ENCODE peak calls at places on chromosome 2, in nine cellular contexts. G, Z, B, A, S, I, U, M and P are unnamed samples.

GRCh38 chr2:54103454-54104314 is 11.7 kb upstream of the ACYP2 start:
- DNase-seq in G (no peak), Z (no peak), B (no peak), A (no peak), S (no peak), I (peak; percentile 62), U (peak; percentile 56), M (peak; percentile 52), P (no peak)

GRCh38 chr2:149330127-149331022 is at the start of gene LYPD6:
- DNase-seq in G (no peak), Z (no peak), B (peak; percentile 23), A (no peak), S (no peak), I (peak; percentile 80), U (peak; percentile 79), M (peak; percentile 69), P (peak; percentile 74)

GRCh38 chr2:231708050-231708772 is at the start of gene PTMA:
- DNase-seq in G (peak; percentile 100), Z (peak; percentile 97), B (peak; percentile 100), A (peak; percentile 99), S (peak; percentile 100), I (peak; percentile 100), U (peak; percentile 99), M (peak; percentile 100), P (peak; percentile 100)

GRCh38 chr2:109507217-109507616 is 106.5 kb downstream of the SEPTIN10 start:
- DNase-seq in G (no peak), Z (no peak), B (no peak), A (no peak), S (no peak), I (no peak), U (no peak), M (no peak), P (no peak)

GRCh38 chr2:20641123-20641985 is 9.5 kb downstream of the HS1BP3 start:
- DNase-seq in G (no peak), Z (peak; percentile 94), B (peak; percentile 67), A (no peak), S (no peak), I (peak; percentile 66), U (no peak), M (peak; percentile 81), P (no peak)

GRCh38 chr2:239098288-239098970 is 250.5 kb downstream of the TWIST2 start:
- DNase-seq in G (no peak), Z (no peak), B (no peak), A (no peak), S (no peak), I (peak; percentile 87), U (no peak), M (no peak), P (no peak)

GRCh38 chr2:237473474-237474453 is 13.3 kb upstream of the MLPH start:
- DNase-seq in G (no peak), Z (no peak), B (no peak), A (no peak), S (no peak), I (no peak), U (no peak), M (no peak), P (peak; percentile 89)

GRCh38 chr2:151027147-151027546 is 234.5 kb downstream of the RBM43 start:
- DNase-seq in G (no peak), Z (no peak), B (no peak), A (no peak), S (no peak), I (no peak), U (no peak), M (no peak), P (no peak)

GRCh38 chr2:73260338-73260984 is 23.8 kb downstream of the FBXO41 start:
- DNase-seq in G (no peak), Z (no peak), B (peak; percentile 25), A (no peak), S (no peak), I (peak; percentile 54), U (no peak), M (peak; percentile 62), P (peak; percentile 71)

GRCh38 chr2:181456660-181457120 is 496 bp upstream of the ITGA4 start:
- DNase-seq in G (no peak), Z (no peak), B (peak; percentile 18), A (peak; percentile 86), S (no peak), I (peak; percentile 65), U (peak; percentile 45), M (peak; percentile 47), P (peak; percentile 78)
- TF ChIP-seq CTCF in G (no peak), Z (no peak), B (no peak), A (no peak), S (no peak), I (no peak), U (no peak), M (no peak), P (no peak)

GRCh38 chr2:235006461-235006860 is 54.6 kb downstream of the SH3BP4 start:
- DNase-seq in G (no peak), Z (no peak), B (no peak), A (no peak), S (no peak), I (peak; percentile 38), U (no peak), M (no peak), P (no peak)
- H3K4me1 ChIP-seq in G (peaks cover 13% of the 10 kb centered on the region), Z (peaks cover 11% of the 10 kb centered on the region), B (peaks cover 42% of the 10 kb centered on the region), A (no peaks in the 10 kb centered on the region), S (peaks cover 15% of the 10 kb centered on the region), I (peaks cover 13% of the 10 kb centered on the region), U (peaks cover 39% of the 10 kb centered on the region), M (peaks cover 26% of the 10 kb centered on the region), P (peaks cover 44% of the 10 kb centered on the region)

DNA sequence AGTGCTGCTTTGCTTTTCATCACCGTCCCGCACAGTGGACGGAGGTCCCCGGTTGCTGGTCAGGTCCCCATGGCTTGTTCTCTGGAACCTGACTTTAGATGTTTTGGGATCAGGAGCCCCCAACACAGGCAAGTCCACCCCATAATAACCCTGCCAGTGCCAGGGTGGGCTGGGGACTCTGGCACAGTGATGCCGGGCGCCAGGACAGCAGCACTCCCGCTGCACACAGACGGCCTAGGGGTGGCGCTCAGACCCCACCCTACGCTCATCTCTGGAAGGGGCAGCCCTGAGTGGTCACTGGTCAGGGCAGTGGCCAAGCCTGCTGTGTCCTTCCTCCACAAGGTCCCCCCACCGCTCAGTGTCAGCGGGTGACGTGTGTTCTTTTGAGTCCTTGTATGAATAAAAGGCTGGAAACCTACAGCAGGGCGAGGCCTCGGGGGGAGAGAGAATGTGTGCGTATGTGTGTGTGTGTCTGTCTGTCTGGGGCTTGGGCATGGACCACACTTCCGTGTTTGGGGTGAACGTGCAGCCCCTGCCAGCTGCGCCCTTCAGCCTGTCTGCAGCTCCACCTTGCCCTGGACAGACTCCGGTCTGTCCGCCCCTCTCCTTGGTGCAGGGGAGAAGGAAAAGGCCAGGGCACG is 32.3 kb downstream of the GPC1 start:
- DNase-seq in G (no peak), Z (peak; percentile 1), B (peak; percentile 13), A (no peak), S (peak; percentile 77), I (peak; percentile 48), U (peak; percentile 13), M (peak; percentile 22), P (no peak)
- TF ChIP-seq CTCF in G (no peak), Z (no peak), B (no peak), A (no peak), S (no peak), I (no peak), U (no peak), M (no peak), P (no peak)

GRCh38 chr2:101566632-101567228 is 91.8 kb upstream of the RFX8 start:
- DNase-seq in G (no peak), Z (no peak), B (no peak), A (no peak), S (no peak), I (no peak), U (no peak), M (no peak), P (no peak)
- H3K4me1 ChIP-seq in G (no peaks in the 10 kb centered on the region), Z (no peaks in the 10 kb centered on the region), B (no peaks in the 10 kb centered on the region), A (peaks cover 11% of the 10 kb centered on the region), S (no peaks in the 10 kb centered on the region), I (no peaks in the 10 kb centered on the region), U (no peaks in the 10 kb centered on the region), M (no peaks in the 10 kb centered on the region), P (no peaks in the 10 kb centered on the region)

GRCh38 chr2:179840840-179841239 is 20.6 kb downstream of the ZNF385B start:
- DNase-seq in G (no peak), Z (no peak), B (no peak), A (no peak), S (no peak), I (no peak), U (no peak), M (no peak), P (no peak)

GRCh38 chr2:179843541-179843940 is 17.9 kb downstream of the ZNF385B start:
- DNase-seq in G (no peak), Z (no peak), B (no peak), A (no peak), S (no peak), I (no peak), U (no peak), M (no peak), P (no peak)

GRCh38 chr2:179837408-179837807 is 24.0 kb downstream of the ZNF385B start:
- DNase-seq in G (no peak), Z (no peak), B (peak; percentile 24), A (no peak), S (no peak), I (no peak), U (no peak), M (no peak), P (no peak)

GRCh38 chr2:179842498-179843153 is 18.8 kb downstream of the ZNF385B start:
- DNase-seq in G (no peak), Z (no peak), B (no peak), A (no peak), S (no peak), I (no peak), U (no peak), M (no peak), P (no peak)
- TF ChIP-seq CTCF in G (peak; percentile 62), Z (peak; percentile 14), B (peak; percentile 25), A (no peak), S (peak; percentile 33), I (peak; percentile 46), U (no peak), M (peak; percentile 37), P (peak; percentile 26)

GRCh38 chr2:119422521-119422920 is 9.1 kb upstream of the TMEM37 start:
- DNase-seq in G (no peak), Z (no peak), B (no peak), A (no peak), S (no peak), I (no peak), U (no peak), M (no peak), P (no peak)

GRCh38 chr2:119419803-119420508 is 11.7 kb upstream of the TMEM37 start:
- DNase-seq in G (no peak), Z (no peak), B (no peak), A (no peak), S (no peak), I (no peak), U (no peak), M (no peak), P (no peak)

GRCh38 chr2:119423041-119423440 is 8.6 kb upstream of the TMEM37 start:
- DNase-seq in G (no peak), Z (no peak), B (no peak), A (no peak), S (no peak), I (no peak), U (no peak), M (no peak), P (no peak)

GRCh38 chr2:119421731-119422130 is 9.9 kb upstream of the TMEM37 start:
- DNase-seq in G (no peak), Z (no peak), B (no peak), A (no peak), S (no peak), I (no peak), U (no peak), M (no peak), P (no peak)

DNA sequence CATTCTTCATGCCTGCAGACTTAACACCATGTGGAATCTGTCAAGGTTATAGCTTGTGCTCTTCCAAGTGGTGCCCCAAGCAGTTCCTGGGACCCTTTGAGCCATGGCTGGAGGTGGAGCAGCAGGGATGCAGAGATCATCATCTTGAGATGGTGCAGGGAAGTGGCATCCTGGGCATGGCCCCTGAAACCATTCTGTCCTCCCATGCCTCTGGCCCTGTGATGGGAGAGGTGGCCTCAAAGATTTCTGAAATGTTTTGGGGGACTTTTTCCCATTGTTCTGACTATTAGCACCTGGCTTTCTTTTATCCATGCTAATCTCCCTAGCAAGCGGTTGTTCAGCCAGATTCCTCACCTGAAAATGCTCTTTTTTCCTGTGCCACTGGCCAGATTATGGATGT is 10.3 kb upstream of the TMEM37 start:
- DNase-seq in G (no peak), Z (no peak), B (no peak), A (no peak), S (no peak), I (no peak), U (no peak), M (no peak), P (no peak)
- H3K4me1 ChIP-seq in G (no peaks in the 10 kb centered on the region), Z (no peaks in the 10 kb centered on the region), B (no peaks in the 10 kb centered on the region), A (no peaks in the 10 kb centered on the region), S (peaks cover 6% of the 10 kb centered on the region), I (no peaks in the 10 kb centered on the region), U (no peaks in the 10 kb centered on the region), M (no peaks in the 10 kb centered on the region), P (peaks cover 7% of the 10 kb centered on the region)